ENCODE peak calls at places on chromosome 13, in eight cellular contexts. G is hepatocyte; Q is uterus; N is HepG2; U is aorta; R is prostate gland; C is CD8-positive, alpha-beta T cell; V is effector memory CD4-positive, alpha-beta T cell. X is an unnamed sample.

GRCh38 chr13:39417131-39417530 is 185.9 kb downstream of the LHFPL6 start:
- DNase-seq in G (no peak), Q (no peak), N (no peak), U (no peak), R (no peak), C (no peak), V (no peak), X (peak; percentile 67)

GRCh38 chr13:107817652-107818287 is 397.6 kb downstream of the LIG4 start:
- DNase-seq in G (no peak), Q (no peak), N (no peak), U (no peak), R (no peak), C (no peak), V (no peak), X (peak; percentile 9)

GRCh38 chr13:96403241-96403640 is 313.3 kb downstream of the HS6ST3 start:
- DNase-seq in G (no peak), Q (no peak), N (no peak), U (no peak), R (no peak), C (no peak), V (no peak), X (no peak)

GRCh38 chr13:30268673-30269072 is 38.7 kb downstream of the KATNAL1 start:
- DNase-seq in G (no peak), Q (no peak), N (no peak), U (no peak), R (no peak), C (no peak), V (no peak), X (no peak)

GRCh38 chr13:52353116-52353718 is 52.8 kb downstream of the THSD1 start:
- DNase-seq in G (no peak), Q (no peak), N (no peak), U (no peak), R (no peak), C (no peak), V (no peak), X (no peak)

GRCh38 chr13:106570354-106570822 is 2.5 kb upstream of the ARGLU1 start:
- DNase-seq in G (peak; percentile 83), Q (peak; percentile 73), N (no peak), U (peak; percentile 91), R (peak; percentile 55), C (peak; percentile 48), V (peak; percentile 63), X (no peak)

GRCh38 chr13:35716186-35716585 is 239.7 kb upstream of the MAB21L1 start:
- DNase-seq in G (peak; percentile 47), Q (no peak), N (no peak), U (no peak), R (no peak), C (no peak), V (no peak), X (no peak)

GRCh38 chr13:110254151-110254679 is 52.7 kb downstream of the COL4A1 start:
- DNase-seq in G (no peak), Q (no peak), N (no peak), U (no peak), R (no peak), C (no peak), V (no peak), X (no peak)

GRCh38 chr13:31835932-31836331 is 96.6 kb downstream of the RXFP2 start:
- DNase-seq in G (no peak), Q (no peak), N (peak; percentile 5), U (no peak), R (no peak), C (no peak), V (no peak), X (no peak)

GRCh38 chr13:85575110-85575509 is 224.1 kb downstream of the SLITRK6 start:
- DNase-seq in G (no peak), Q (no peak), N (no peak), U (no peak), R (no peak), C (no peak), V (no peak), X (no peak)

GRCh38 chr13:31947105-31947504 is 84.5 kb upstream of the FRY start:
- DNase-seq in G (no peak), Q (no peak), N (no peak), U (no peak), R (no peak), C (no peak), V (no peak), X (no peak)

GRCh38 chr13:40120288-40120687 is 464.8 kb downstream of the COG6 start:
- DNase-seq in G (no peak), Q (no peak), N (no peak), U (no peak), R (no peak), C (no peak), V (no peak), X (peak; percentile 62)

GRCh38 chr13:20369886-20370361 is 137.8 kb upstream of the GJB6 start:
- DNase-seq in G (no peak), Q (no peak), N (no peak), U (no peak), R (no peak), C (no peak), V (no peak), X (no peak)

GRCh38 chr13:95553614-95554385 is 1.3 kb downstream of the CLDN10 start:
- DNase-seq in G (no peak), Q (no peak), N (no peak), U (no peak), R (no peak), C (no peak), V (no peak), X (no peak)

GRCh38 chr13:94309997-94310842 is 169.3 kb downstream of the DCT start:
- DNase-seq in G (no peak), Q (no peak), N (no peak), U (no peak), R (no peak), C (no peak), V (no peak), X (no peak)

GRCh38 chr13:94311893-94312292 is 167.6 kb downstream of the DCT start:
- DNase-seq in G (no peak), Q (no peak), N (no peak), U (no peak), R (no peak), C (no peak), V (no peak), X (no peak)

GRCh38 chr13:94305934-94306333 is 173.5 kb downstream of the DCT start:
- DNase-seq in G (no peak), Q (no peak), N (no peak), U (no peak), R (no peak), C (no peak), V (no peak), X (no peak)

GRCh38 chr13:94309576-94309975 is 169.9 kb downstream of the DCT start:
- DNase-seq in G (no peak), Q (no peak), N (no peak), U (no peak), R (no peak), C (no peak), V (no peak), X (no peak)

GRCh38 chr13:94308808-94309207 is 170.7 kb downstream of the DCT start:
- DNase-seq in G (no peak), Q (no peak), N (no peak), U (no peak), R (no peak), C (no peak), V (no peak), X (no peak)
- H3K4me1 ChIP-seq in G (peaks cover 21% of the 10 kb centered on the region), Q (no peaks in the 10 kb centered on the region), N (peaks cover 24% of the 10 kb centered on the region), U (no peaks in the 10 kb centered on the region), R (no peaks in the 10 kb centered on the region), C (no peaks in the 10 kb centered on the region), V (no peaks in the 10 kb centered on the region), X (peaks cover 25% of the 10 kb centered on the region)

GRCh38 chr13:24273926-24274325 is 35.5 kb upstream of the C1QTNF9 start:
- DNase-seq in G (no peak), Q (no peak), N (no peak), U (no peak), R (no peak), C (no peak), V (no peak), X (no peak)
- H3K4me3 ChIP-seq in G (no peak overlapping the region), Q (no peak overlapping the region), N (no peak overlapping the region), U (no peak overlapping the region), R (no peak overlapping the region), C (no peak overlapping the region), V (no peak overlapping the region), X (no peak overlapping the region)

GRCh38 chr13:112184261-112184660 is 117.3 kb downstream of the SOX1 start:
- DNase-seq in G (no peak), Q (no peak), N (no peak), U (no peak), R (no peak), C (no peak), V (no peak), X (no peak)

GRCh38 chr13:112183544-112184145 is 116.7 kb downstream of the SOX1 start:
- DNase-seq in G (no peak), Q (no peak), N (no peak), U (no peak), R (no peak), C (no peak), V (no peak), X (no peak)

GRCh38 chr13:112181336-112182051 is 114.5 kb downstream of the SOX1 start:
- DNase-seq in G (no peak), Q (no peak), N (no peak), U (no peak), R (no peak), C (no peak), V (no peak), X (no peak)

GRCh38 chr13:112182251-112182650 is 115.3 kb downstream of the SOX1 start:
- DNase-seq in G (no peak), Q (no peak), N (no peak), U (no peak), R (no peak), C (no peak), V (no peak), X (no peak)

GRCh38 chr13:112182831-112183543 is 116.0 kb downstream of the SOX1 start:
- DNase-seq in G (peak; percentile 18), Q (no peak), N (peak; percentile 10), U (no peak), R (no peak), C (no peak), V (no peak), X (no peak)
- H3K27me3 ChIP-seq in G (no peaks in the 10 kb centered on the region), Q (no peaks in the 10 kb centered on the region), N (peaks cover 4% of the 10 kb centered on the region), U (no peaks in the 10 kb centered on the region), R (peaks cover 8% of the 10 kb centered on the region), C (no peaks in the 10 kb centered on the region), V (no peaks in the 10 kb centered on the region), X (no peaks in the 10 kb centered on the region)

DNA sequence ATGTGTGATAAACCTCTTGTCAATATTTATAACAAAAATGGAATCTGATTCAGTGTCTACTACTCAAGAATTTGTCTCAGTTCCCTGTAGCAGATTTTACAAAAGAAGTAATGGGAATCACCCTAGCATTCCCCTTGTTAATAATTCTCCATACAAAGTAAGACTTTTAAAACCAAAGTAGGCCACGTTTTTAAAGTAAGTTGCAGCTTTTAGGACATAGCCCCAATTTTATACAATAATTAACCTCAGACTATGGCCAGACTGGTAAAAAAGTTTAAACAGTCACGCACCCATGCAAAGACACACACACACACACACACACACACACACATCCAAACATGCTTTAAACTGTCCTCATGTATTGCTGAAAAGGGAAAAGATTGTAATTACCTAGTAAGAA is 589.9 kb downstream of the PCDH9 start:
- DNase-seq in G (no peak), Q (no peak), N (no peak), U (no peak), R (no peak), C (no peak), V (no peak), X (no peak)
- H3K4me1 ChIP-seq in G (no peaks in the 10 kb centered on the region), Q (no peaks in the 10 kb centered on the region), N (no peaks in the 10 kb centered on the region), U (no peaks in the 10 kb centered on the region), R (no peaks in the 10 kb centered on the region), C (no peaks in the 10 kb centered on the region), V (no peaks in the 10 kb centered on the region), X (no peaks in the 10 kb centered on the region)

GRCh38 chr13:27979765-27980279 is 8.7 kb downstream of the URAD start:
- DNase-seq in G (no peak), Q (no peak), N (no peak), U (no peak), R (no peak), C (no peak), V (no peak), X (no peak)
- H3K4me3 ChIP-seq in G (no peak overlapping the region), Q (no peak overlapping the region), N (no peak overlapping the region), U (no peak overlapping the region), R (no peak overlapping the region), C (no peak overlapping the region), V (no peak overlapping the region), X (no peak overlapping the region)